ENCODE peak calls at places on chromosome 17, in ten cellular contexts. U is GM12878; C is ascending aorta; G is NCI-H460; X is left ventricle myocardium inferior; Q is Kasumi-1; B is stimulated activated CD8-positive, alpha-beta memory T cell treated with anti-CD3 and anti-CD28 coated beads, Interleukin-7, amount 100 ng/mL, for 1 hour; A is non-pigmented ciliary epithelial cell; P is AML-193; K is GM19239. W is an unnamed sample.

GRCh38 chr17:36463916-36464764 is 22.3 kb upstream of the ZNHIT3 start:
- DNase-seq in U (no peak), C (no peak), G (peak), X (peak), Q (no peak), B (no peak), A (peak), P (no peak), K (peak), W (peak)

GRCh38 chr17:36728030-36728991 is 126.9 kb downstream of the MRM1 start:
- DNase-seq in U (no peak), C (no peak), G (no peak), X (no peak), Q (no peak), B (no peak), A (no peak), P (no peak), K (no peak), W (peak)

GRCh38 chr17:79602621-79603020 is 8.2 kb downstream of the RBFOX3 start:
- DNase-seq in U (no peak), C (no peak), G (no peak), X (no peak), Q (no peak), B (no peak), A (no peak), P (no peak), K (no peak), W (no peak)

GRCh38 chr17:50177983-50178834 is 12.4 kb downstream of the SGCA start:
- DNase-seq in U (no peak), C (peak), G (peak), X (peak), Q (peak), B (no peak), A (peak), P (no peak), K (no peak), W (peak)

GRCh38 chr17:81923302-81924260 is 4.0 kb downstream of the MAFG start:
- DNase-seq in U (no peak), C (no peak), G (peak), X (peak), Q (peak), B (no peak), A (no peak), P (peak), K (no peak), W (no peak)

GRCh38 chr17:40242774-40243173 is 23.7 kb downstream of the WIPF2 start:
- DNase-seq in U (no peak), C (no peak), G (no peak), X (no peak), Q (no peak), B (no peak), A (no peak), P (no peak), K (no peak), W (no peak)

GRCh38 chr17:6435968-6436367 is 1.0 kb upstream of the AIPL1 start:
- DNase-seq in U (no peak), C (no peak), G (peak), X (peak), Q (peak), B (peak), A (no peak), P (peak), K (peak), W (peak)

GRCh38 chr17:45895304-45895968 is 1.1 kb downstream of the MAPT start:
- DNase-seq in U (no peak), C (no peak), G (no peak), X (peak), Q (no peak), B (no peak), A (no peak), P (no peak), K (no peak), W (peak)

GRCh38 chr17:55121268-55121667 is 143.5 kb upstream of the HLF start:
- DNase-seq in U (no peak), C (no peak), G (no peak), X (no peak), Q (no peak), B (no peak), A (no peak), P (no peak), K (no peak), W (no peak)

GRCh38 chr17:13978478-13978877 is 90.8 kb upstream of the COX10 start:
- DNase-seq in U (no peak), C (no peak), G (no peak), X (no peak), Q (no peak), B (no peak), A (no peak), P (no peak), K (no peak), W (no peak)

GRCh38 chr17:2685696-2686095 is 25.9 kb downstream of the CLUH start:
- DNase-seq in U (no peak), C (no peak), G (no peak), X (no peak), Q (no peak), B (no peak), A (no peak), P (no peak), K (no peak), W (no peak)

GRCh38 chr17:42779304-42779941 is 987 bp upstream of the WNK4 start:
- DNase-seq in U (no peak), C (no peak), G (no peak), X (no peak), Q (no peak), B (no peak), A (no peak), P (no peak), K (no peak), W (no peak)

GRCh38 chr17:48704521-48704920 is 17.8 kb downstream of the PRAC1 start:
- DNase-seq in U (no peak), C (no peak), G (no peak), X (no peak), Q (no peak), B (no peak), A (no peak), P (no peak), K (no peak), W (no peak)

GRCh38 chr17:59746849-59747445 is 39.5 kb downstream of the VMP1 start:
- DNase-seq in U (no peak), C (no peak), G (peak), X (no peak), Q (peak), B (no peak), A (no peak), P (peak), K (no peak), W (no peak)

GRCh38 chr17:76076100-76076764 is 1.7 kb downstream of the GALR2 start:
- DNase-seq in U (no peak), C (no peak), G (no peak), X (no peak), Q (no peak), B (no peak), A (no peak), P (no peak), K (no peak), W (no peak)

GRCh38 chr17:55273579-55274370 is 9.0 kb downstream of the HLF start:
- DNase-seq in U (no peak), C (peak), G (no peak), X (peak), Q (no peak), B (no peak), A (no peak), P (no peak), K (no peak), W (no peak)

GRCh38 chr17:40540448-40540847 is 24.8 kb downstream of the CCR7 start:
- DNase-seq in U (no peak), C (no peak), G (no peak), X (no peak), Q (no peak), B (no peak), A (no peak), P (no peak), K (no peak), W (peak)

GRCh38 chr17:82288602-82288927 is 15.1 kb upstream of the CSNK1D start:
- DNase-seq in U (no peak), C (no peak), G (no peak), X (no peak), Q (no peak), B (no peak), A (no peak), P (no peak), K (no peak), W (no peak)

W was measured in stimulated activated naive CD8-positive, alpha-beta T cell treated with anti-CD3 and anti-CD28 coated beads, Interleukin-15, Interleukin-2, amounts not matched to agents 100 U/mL and 50 U/mL, for 24 hours.